ENCODE peak calls at places on chromosomes 4 and X, in four cellular contexts. One of them, this sample, is unnamed.

GRCh38 chr4:183721207-183722081 is 62.4 kb downstream of the TRAPPC11 start:
- DNase-seq in endothelial cell of umbilical vein: peak
- DNase-seq in AG04450: no peak
- DNase-seq in upper lobe of right lung: peak
- DNase-seq in this sample: peak

GRCh38 chr4:1668488-1668840 is 15.6 kb downstream of the FAM53A start:
- DNase-seq in AG04450: no peak
- DNase-seq in upper lobe of right lung: no peak
- DNase-seq in endothelial cell of umbilical vein: no peak
- DNase-seq in this sample: no peak

GRCh38 chr4:168604496-168605373 is 107.9 kb downstream of the PALLD start:
- DNase-seq in upper lobe of right lung: no peak
- DNase-seq in AG04450: no peak
- DNase-seq in endothelial cell of umbilical vein: peak
- DNase-seq in this sample: no peak

GRCh38 chr4:37977471-37978452 is 17.6 kb downstream of the PTTG2 start:
- DNase-seq in AG04450: no peak
- DNase-seq in upper lobe of right lung: peak
- DNase-seq in endothelial cell of umbilical vein: peak
- DNase-seq in this sample: peak

GRCh38 chrX:40866878-40867277 is 131.5 kb upstream of the MED14 start:
- DNase-seq in endothelial cell of umbilical vein: peak
- DNase-seq in AG04450: no peak
- DNase-seq in upper lobe of right lung: no peak
- DNase-seq in this sample: no peak

GRCh38 chr4:32163125-32163524 is 1443.0 kb downstream of the PCDH7 start:
- DNase-seq in endothelial cell of umbilical vein: peak
- DNase-seq in AG04450: no peak
- DNase-seq in upper lobe of right lung: no peak
- DNase-seq in this sample: no peak

GRCh38 chrX:119482497-119483480 is 14.5 kb downstream of the SLC25A5 start:
- DNase-seq in upper lobe of right lung: peak
- DNase-seq in endothelial cell of umbilical vein: peak
- DNase-seq in AG04450: no peak
- DNase-seq in this sample: peak

GRCh38 chr4:177464026-177464425 is 21.8 kb upstream of the AGA start:
- DNase-seq in endothelial cell of umbilical vein: no peak
- DNase-seq in AG04450: no peak
- DNase-seq in upper lobe of right lung: no peak
- DNase-seq in this sample: no peak

GRCh38 chr4:147526272-147526654 is 45.4 kb downstream of the EDNRA start:
- DNase-seq in endothelial cell of umbilical vein: no peak
- DNase-seq in upper lobe of right lung: no peak
- DNase-seq in AG04450: no peak
- DNase-seq in this sample: no peak

DNA sequence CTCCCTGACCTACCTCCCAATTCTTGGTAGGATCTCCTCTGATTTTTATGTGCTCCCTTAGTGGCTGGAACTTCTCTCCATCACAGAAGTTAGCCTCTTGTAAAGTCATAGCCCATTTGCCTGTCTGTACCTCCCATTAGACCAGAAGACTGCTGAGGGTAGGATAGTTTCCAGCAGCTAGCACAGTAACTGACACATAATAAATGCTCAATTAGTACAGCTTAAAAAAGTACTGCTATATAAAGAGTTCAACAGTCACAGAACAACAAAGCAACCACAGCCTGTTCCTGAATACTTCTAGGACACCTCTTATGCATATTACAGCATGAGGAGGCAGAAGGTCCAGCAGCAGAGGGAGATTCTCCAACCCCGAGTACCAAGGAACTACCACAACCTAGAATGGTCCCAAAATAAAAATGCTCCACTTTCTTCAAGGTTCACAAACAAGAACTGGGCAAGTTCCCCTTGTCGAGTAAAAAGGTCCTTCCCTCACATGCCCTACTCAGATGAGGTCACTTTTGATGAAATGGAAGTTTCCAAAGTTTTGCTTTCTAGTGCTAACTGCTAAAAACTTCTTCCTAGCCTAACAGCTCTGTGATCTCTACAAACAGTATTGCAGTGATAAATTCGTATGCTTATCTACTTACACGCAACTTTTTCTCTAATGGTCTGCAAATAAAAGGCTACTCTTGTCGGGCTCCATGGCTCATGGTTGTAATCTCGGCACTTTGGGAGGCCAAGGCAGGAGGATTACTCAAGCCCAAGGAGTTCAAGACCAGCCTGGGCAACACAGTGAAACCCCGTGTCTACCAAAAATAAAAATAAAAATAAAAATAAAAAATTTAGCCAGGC is 12.8 kb downstream of the MECP2 start:
- DNase-seq in upper lobe of right lung: no peak
- DNase-seq in endothelial cell of umbilical vein: no peak
- DNase-seq in AG04450: no peak
- DNase-seq in this sample: no peak
- H3K27ac ChIP-seq in upper lobe of right lung: no peak
- H3K27ac ChIP-seq in endothelial cell of umbilical vein: no peak
- H3K27ac ChIP-seq in AG04450: no peak
- H3K27ac ChIP-seq in this sample: no peak

DNA sequence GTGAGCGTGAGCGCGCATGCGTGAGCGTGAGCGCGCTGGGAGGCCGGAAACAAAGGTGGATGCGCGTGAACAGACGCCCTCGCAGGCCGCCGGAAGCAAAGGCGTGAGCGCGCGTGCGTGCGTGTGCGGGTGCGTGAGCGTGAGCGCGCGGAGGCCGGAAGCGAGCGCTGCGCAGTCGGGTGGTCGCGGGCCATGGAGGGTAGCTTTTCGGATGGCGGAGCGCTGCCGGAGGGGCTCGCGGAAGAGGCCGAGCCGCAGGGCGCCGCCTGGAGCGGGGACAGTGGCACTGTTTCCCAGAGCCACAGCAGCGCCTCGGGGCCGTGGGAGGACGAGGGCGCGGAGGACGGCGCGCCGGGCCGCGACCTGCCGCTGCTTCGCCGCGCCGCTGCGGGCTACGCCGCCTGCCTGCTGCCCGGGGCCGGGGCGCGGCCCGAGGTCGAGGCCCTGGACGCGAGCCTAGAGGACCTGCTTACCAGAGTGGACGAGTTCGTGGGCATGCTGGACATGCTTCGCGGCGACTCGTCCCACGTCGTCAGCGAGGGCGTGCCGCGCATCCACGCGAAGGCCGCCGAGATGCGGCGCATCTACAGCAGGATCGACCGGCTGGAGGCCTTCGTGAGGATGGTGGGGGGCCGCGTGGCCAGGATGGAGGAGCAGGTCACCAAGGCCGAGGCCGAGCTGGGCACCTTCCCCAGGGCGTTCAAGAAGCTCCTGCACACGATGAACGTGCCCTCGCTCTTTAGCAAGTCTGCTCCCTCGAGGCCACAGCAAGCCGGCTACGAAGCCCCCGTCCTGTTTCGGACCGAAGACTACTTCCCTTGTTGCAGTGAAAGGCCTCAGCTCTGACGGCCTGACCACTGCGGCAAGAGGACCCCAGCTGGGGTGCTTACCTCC is at the start of gene BLOC1S4:
- DNase-seq in AG04450: peak
- DNase-seq in upper lobe of right lung: peak
- DNase-seq in endothelial cell of umbilical vein: peak
- DNase-seq in this sample: peak
- TF ChIP-seq CTCF in AG04450: no peak
- TF ChIP-seq CTCF in upper lobe of right lung: peak
- TF ChIP-seq CTCF in endothelial cell of umbilical vein: peak
- TF ChIP-seq CTCF in this sample: no peak

DNA sequence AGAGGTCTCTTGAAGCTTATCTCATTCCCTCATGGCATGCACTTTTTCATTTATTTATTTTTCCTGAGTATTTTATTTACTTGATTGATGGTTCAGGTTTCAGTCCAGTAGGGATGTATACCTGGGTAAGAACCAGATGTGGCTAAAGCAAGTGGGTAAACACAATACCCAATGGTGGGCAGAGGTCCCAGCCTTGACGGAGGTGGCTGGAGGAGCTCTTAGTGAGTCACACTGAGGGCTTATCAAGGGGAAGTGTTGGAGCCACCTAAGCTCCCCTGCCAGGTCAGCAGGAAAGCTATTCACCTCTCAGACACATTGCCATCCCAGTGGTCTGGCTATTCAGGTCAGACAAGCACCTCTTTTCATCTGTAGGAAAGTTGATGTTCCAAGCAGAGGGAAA is 236.2 kb upstream of the MAGEB16 start:
- DNase-seq in AG04450: no peak
- DNase-seq in endothelial cell of umbilical vein: no peak
- DNase-seq in upper lobe of right lung: no peak
- DNase-seq in this sample: no peak
- H3K27ac ChIP-seq in AG04450: no peak
- H3K27ac ChIP-seq in endothelial cell of umbilical vein: no peak
- H3K27ac ChIP-seq in upper lobe of right lung: no peak
- H3K27ac ChIP-seq in this sample: no peak

DNA sequence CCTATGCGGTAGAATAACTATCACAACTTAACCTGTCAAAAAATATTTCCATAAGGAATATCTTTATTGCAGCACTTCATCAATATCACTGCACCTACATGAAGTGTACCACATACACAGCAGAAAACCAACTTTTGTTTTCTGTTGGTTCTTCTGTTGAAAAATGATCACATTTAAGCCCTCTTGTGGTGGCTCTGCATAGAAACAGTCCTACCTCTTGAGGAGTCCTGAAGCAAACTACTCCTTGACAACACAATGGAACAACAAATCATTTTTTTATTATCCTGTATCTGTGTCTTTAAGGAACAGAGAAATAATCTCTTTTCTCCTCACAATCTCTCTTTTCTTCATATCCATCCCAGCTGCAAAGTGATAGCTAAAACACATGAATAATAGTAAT is 39.8 kb upstream of the ATOH1 start:
- DNase-seq in endothelial cell of umbilical vein: peak
- DNase-seq in upper lobe of right lung: no peak
- DNase-seq in AG04450: no peak
- DNase-seq in this sample: no peak
- TF ChIP-seq CTCF in endothelial cell of umbilical vein: peak
- TF ChIP-seq CTCF in upper lobe of right lung: peak
- TF ChIP-seq CTCF in AG04450: peak
- TF ChIP-seq CTCF in this sample: peak

DNA sequence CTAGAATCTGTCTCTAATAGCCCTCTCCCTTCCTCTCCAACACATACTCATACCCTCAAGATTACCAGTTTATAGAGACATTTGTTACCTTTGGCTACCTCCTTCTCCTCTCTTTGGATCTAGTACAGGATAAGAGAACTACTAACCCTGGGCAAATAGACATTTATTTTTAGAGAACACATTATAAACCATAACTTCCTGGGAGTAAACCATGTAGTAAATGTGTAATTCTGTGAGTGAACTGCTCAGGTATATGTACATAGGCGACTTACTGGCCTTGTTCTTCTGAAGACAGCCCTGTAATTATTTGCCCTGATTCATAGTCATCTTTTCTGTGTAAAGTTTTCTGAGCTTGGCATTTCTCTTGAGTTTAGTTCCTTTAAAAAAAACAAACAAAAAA is 94.2 kb downstream of the KDM6A start:
- DNase-seq in AG04450: no peak
- DNase-seq in upper lobe of right lung: no peak
- DNase-seq in endothelial cell of umbilical vein: no peak
- DNase-seq in this sample: no peak
- H3K27ac ChIP-seq in AG04450: no peak
- H3K27ac ChIP-seq in upper lobe of right lung: no peak
- H3K27ac ChIP-seq in endothelial cell of umbilical vein: no peak
- H3K27ac ChIP-seq in this sample: no peak

GRCh38 chr4:26999689-27000088 is 139.0 kb downstream of the STIM2 start:
- DNase-seq in endothelial cell of umbilical vein: no peak
- DNase-seq in AG04450: no peak
- DNase-seq in upper lobe of right lung: no peak
- DNase-seq in this sample: no peak

GRCh38 chr4:27003602-27004238 is 143.1 kb downstream of the STIM2 start:
- DNase-seq in endothelial cell of umbilical vein: no peak
- DNase-seq in AG04450: no peak
- DNase-seq in upper lobe of right lung: no peak
- DNase-seq in this sample: no peak

GRCh38 chr4:27000820-27001219 is 140.2 kb downstream of the STIM2 start:
- DNase-seq in upper lobe of right lung: no peak
- DNase-seq in AG04450: no peak
- DNase-seq in endothelial cell of umbilical vein: no peak
- DNase-seq in this sample: no peak

GRCh38 chr4:27000122-27000521 is 139.5 kb downstream of the STIM2 start:
- DNase-seq in endothelial cell of umbilical vein: no peak
- DNase-seq in AG04450: no peak
- DNase-seq in upper lobe of right lung: no peak
- DNase-seq in this sample: no peak

GRCh38 chr4:27001398-27002164 is 140.9 kb downstream of the STIM2 start:
- DNase-seq in upper lobe of right lung: no peak
- DNase-seq in endothelial cell of umbilical vein: no peak
- DNase-seq in AG04450: no peak
- DNase-seq in this sample: no peak
- TF ChIP-seq CTCF in upper lobe of right lung: no peak
- TF ChIP-seq CTCF in endothelial cell of umbilical vein: no peak
- TF ChIP-seq CTCF in AG04450: no peak
- TF ChIP-seq CTCF in this sample: no peak

DNA sequence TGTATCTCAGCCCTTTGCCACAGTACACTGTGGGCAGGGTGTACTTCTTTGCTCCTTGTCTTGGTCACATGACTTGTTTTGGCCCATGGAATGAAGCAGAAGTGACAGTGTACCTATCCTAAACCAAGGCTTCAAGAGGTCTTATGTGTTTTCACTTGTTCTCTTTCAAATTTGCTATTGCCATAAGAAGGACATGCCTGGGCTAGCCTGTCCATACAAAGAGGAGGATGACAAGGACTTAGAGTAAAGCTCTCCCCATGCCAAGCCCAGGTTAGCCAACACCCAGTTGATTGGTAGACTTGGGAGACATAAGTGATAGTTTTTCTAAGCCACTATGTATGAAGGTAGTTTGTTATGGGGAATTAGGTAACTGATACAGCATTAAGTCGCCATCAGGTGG is 141.1 kb upstream of the MID1 start:
- DNase-seq in upper lobe of right lung: no peak
- DNase-seq in endothelial cell of umbilical vein: no peak
- DNase-seq in AG04450: no peak
- DNase-seq in this sample: no peak
- H3K27ac ChIP-seq in upper lobe of right lung: no peak
- H3K27ac ChIP-seq in endothelial cell of umbilical vein: no peak
- H3K27ac ChIP-seq in AG04450: no peak
- H3K27ac ChIP-seq in this sample: no peak

GRCh38 chr4:96170198-96170597 is 330.3 kb downstream of the PDHA2 start:
- DNase-seq in upper lobe of right lung: no peak
- DNase-seq in endothelial cell of umbilical vein: no peak
- DNase-seq in AG04450: no peak
- DNase-seq in this sample: no peak
- TF ChIP-seq CTCF in upper lobe of right lung: no peak
- TF ChIP-seq CTCF in endothelial cell of umbilical vein: no peak
- TF ChIP-seq CTCF in AG04450: no peak
- TF ChIP-seq CTCF in this sample: no peak

This sample was measured in right lobe of liver.